ENCODE peak calls at places on chromosomes 3 and 15, in five cellular contexts. One of them, this sample, is unnamed.

GRCh38 chr3:194058189-194058571 is 77.8 kb upstream of the HES1 start:
- DNase-seq in SW480: peak; percentile 65
- DNase-seq in HuH-7.5: no peak
- DNase-seq in uterus: peak; percentile 38
- DNase-seq in DMS153: peak; percentile 45
- DNase-seq in this sample: peak; percentile 43

GRCh38 chr3:24810881-24811280 is 316.2 kb upstream of the THRB start:
- DNase-seq in SW480: no peak
- DNase-seq in uterus: no peak
- DNase-seq in HuH-7.5: no peak
- DNase-seq in DMS153: no peak
- DNase-seq in this sample: peak; percentile 45

GRCh38 chr3:178634975-178635374 is 98.7 kb downstream of the KCNMB2 start:
- DNase-seq in HuH-7.5: no peak
- DNase-seq in SW480: no peak
- DNase-seq in uterus: no peak
- DNase-seq in DMS153: peak; percentile 55
- DNase-seq in this sample: no peak

GRCh38 chr15:89998141-89998661 is 2.9 kb upstream of the ZNF710 start:
- DNase-seq in DMS153: no peak
- DNase-seq in uterus: no peak
- DNase-seq in SW480: peak; percentile 80
- DNase-seq in HuH-7.5: peak; percentile 79
- DNase-seq in this sample: no peak

GRCh38 chr3:112132975-112133448 is at the start of gene GCSAM:
- DNase-seq in DMS153: peak; percentile 22
- DNase-seq in SW480: no peak
- DNase-seq in uterus: no peak
- DNase-seq in HuH-7.5: no peak
- DNase-seq in this sample: peak; percentile 31

GRCh38 chr15:58383876-58384275 is 47.9 kb upstream of the LIPC start:
- DNase-seq in HuH-7.5: no peak
- DNase-seq in uterus: no peak
- DNase-seq in DMS153: no peak
- DNase-seq in SW480: no peak
- DNase-seq in this sample: no peak

GRCh38 chr3:45236964-45237363 is 10.9 kb upstream of the TMEM158 start:
- DNase-seq in HuH-7.5: no peak
- DNase-seq in SW480: no peak
- DNase-seq in DMS153: no peak
- DNase-seq in uterus: no peak
- DNase-seq in this sample: no peak

GRCh38 chr15:79007066-79007465 is 62.2 kb upstream of the CTSH start:
- DNase-seq in HuH-7.5: peak; percentile 70
- DNase-seq in uterus: no peak
- DNase-seq in SW480: no peak
- DNase-seq in DMS153: no peak
- DNase-seq in this sample: peak; percentile 63

GRCh38 chr15:77569647-77570186 is 63.0 kb downstream of the LINGO1 start:
- DNase-seq in SW480: no peak
- DNase-seq in uterus: no peak
- DNase-seq in HuH-7.5: peak; percentile 91
- DNase-seq in DMS153: no peak
- DNase-seq in this sample: no peak

GRCh38 chr3:45441570-45442313 is 53.4 kb downstream of the LARS2 start:
- DNase-seq in SW480: no peak
- DNase-seq in uterus: no peak
- DNase-seq in DMS153: no peak
- DNase-seq in HuH-7.5: no peak
- DNase-seq in this sample: no peak

GRCh38 chr3:31621314-31621713 is 88.6 kb downstream of the STT3B start:
- DNase-seq in uterus: no peak
- DNase-seq in DMS153: no peak
- DNase-seq in HuH-7.5: no peak
- DNase-seq in SW480: no peak
- DNase-seq in this sample: no peak

GRCh38 chr3:82281205-82281604 is 519.8 kb upstream of the GBE1 start:
- DNase-seq in uterus: no peak
- DNase-seq in SW480: no peak
- DNase-seq in DMS153: no peak
- DNase-seq in HuH-7.5: no peak
- DNase-seq in this sample: no peak

GRCh38 chr15:76953913-76954312 is 22.4 kb downstream of the RCN2 start:
- DNase-seq in SW480: no peak
- DNase-seq in uterus: no peak
- DNase-seq in DMS153: no peak
- DNase-seq in HuH-7.5: no peak
- DNase-seq in this sample: no peak

GRCh38 chr3:135757421-135757820 is 208.1 kb upstream of the PPP2R3A start:
- DNase-seq in HuH-7.5: no peak
- DNase-seq in uterus: no peak
- DNase-seq in SW480: no peak
- DNase-seq in DMS153: no peak
- DNase-seq in this sample: no peak

GRCh38 chr15:56821721-56822425 is 88.6 kb upstream of the ZNF280D start:
- DNase-seq in DMS153: peak; percentile 14
- DNase-seq in HuH-7.5: peak; percentile 6
- DNase-seq in SW480: peak; percentile 46
- DNase-seq in uterus: peak; percentile 60
- DNase-seq in this sample: peak; percentile 50

GRCh38 chr3:45034612-45035252 is 8.6 kb downstream of the CLEC3B start:
- DNase-seq in SW480: peak; percentile 43
- DNase-seq in HuH-7.5: no peak
- DNase-seq in DMS153: no peak
- DNase-seq in uterus: no peak
- DNase-seq in this sample: peak; percentile 66

GRCh38 chr15:95347846-95348245 is 982.7 kb upstream of the NR2F2 start:
- DNase-seq in uterus: no peak
- DNase-seq in SW480: no peak
- DNase-seq in HuH-7.5: no peak
- DNase-seq in DMS153: no peak
- DNase-seq in this sample: no peak

GRCh38 chr3:139289866-139290524 is 53.8 kb upstream of the MRPS22 start:
- DNase-seq in SW480: no peak
- DNase-seq in DMS153: no peak
- DNase-seq in uterus: no peak
- DNase-seq in HuH-7.5: no peak
- DNase-seq in this sample: no peak

GRCh38 chr3:85161544-85161943 is 202.8 kb downstream of the CADM2 start:
- DNase-seq in uterus: no peak
- DNase-seq in SW480: peak; percentile 39
- DNase-seq in HuH-7.5: no peak
- DNase-seq in DMS153: no peak
- DNase-seq in this sample: no peak